ENCODE peak calls at places on chromosomes 4 and X, in ten cellular contexts. One of them, this sample, is unnamed.

GRCh38 chr4:147855670-147856069 is 123.8 kb downstream of the ARHGAP10 start:
- DNase-seq in cardiac fibroblast: no peak
- DNase-seq in adrenal gland: no peak
- DNase-seq in mucosa of descending colon: no peak
- DNase-seq in astrocyte of the spinal cord: no peak
- DNase-seq in pancreas: no peak
- DNase-seq in HL-60: no peak
- DNase-seq in NB4: no peak
- DNase-seq in fibroblast of mammary gland: no peak
- DNase-seq in HCT116: no peak
- DNase-seq in this sample: no peak

GRCh38 chr4:126071346-126072333 is 756.9 kb downstream of the FAT4 start:
- DNase-seq in cardiac fibroblast: peak; percentile 73
- DNase-seq in adrenal gland: no peak
- DNase-seq in mucosa of descending colon: no peak
- DNase-seq in astrocyte of the spinal cord: peak; percentile 91
- DNase-seq in pancreas: peak; percentile 60
- DNase-seq in HL-60: no peak
- DNase-seq in NB4: no peak
- DNase-seq in fibroblast of mammary gland: peak; percentile 86
- DNase-seq in HCT116: no peak
- DNase-seq in this sample: no peak

GRCh38 chrX:43703211-43703791 is 47.2 kb downstream of the MAOA start:
- DNase-seq in cardiac fibroblast: peak; percentile 83
- DNase-seq in adrenal gland: no peak
- DNase-seq in mucosa of descending colon: no peak
- DNase-seq in astrocyte of the spinal cord: peak; percentile 68
- DNase-seq in pancreas: no peak
- DNase-seq in HL-60: no peak
- DNase-seq in NB4: no peak
- DNase-seq in fibroblast of mammary gland: peak; percentile 45
- DNase-seq in HCT116: no peak
- DNase-seq in this sample: no peak

GRCh38 chrX:150913511-150913910 is 15.0 kb upstream of the CD99L2 start:
- DNase-seq in cardiac fibroblast: peak; percentile 61
- DNase-seq in adrenal gland: no peak
- DNase-seq in mucosa of descending colon: no peak
- DNase-seq in astrocyte of the spinal cord: peak; percentile 14
- DNase-seq in pancreas: no peak
- DNase-seq in HL-60: no peak
- DNase-seq in NB4: peak; percentile 68
- DNase-seq in fibroblast of mammary gland: peak; percentile 75
- DNase-seq in HCT116: no peak
- DNase-seq in this sample: no peak

GRCh38 chr4:130563891-130564418 is 1468.0 kb downstream of the C4orf33 start:
- DNase-seq in cardiac fibroblast: no peak
- DNase-seq in adrenal gland: no peak
- DNase-seq in mucosa of descending colon: no peak
- DNase-seq in astrocyte of the spinal cord: no peak
- DNase-seq in pancreas: no peak
- DNase-seq in HL-60: no peak
- DNase-seq in NB4: no peak
- DNase-seq in fibroblast of mammary gland: no peak
- DNase-seq in HCT116: no peak
- DNase-seq in this sample: no peak

GRCh38 chr4:174037631-174038030 is 245.8 kb downstream of the FBXO8 start:
- DNase-seq in cardiac fibroblast: no peak
- DNase-seq in adrenal gland: no peak
- DNase-seq in mucosa of descending colon: no peak
- DNase-seq in astrocyte of the spinal cord: no peak
- DNase-seq in pancreas: no peak
- DNase-seq in HL-60: no peak
- DNase-seq in NB4: no peak
- DNase-seq in fibroblast of mammary gland: no peak
- DNase-seq in HCT116: no peak
- DNase-seq in this sample: no peak

GRCh38 chrX:13142891-13143290 is 98.5 kb upstream of the FAM9C start:
- DNase-seq in cardiac fibroblast: no peak
- DNase-seq in adrenal gland: no peak
- DNase-seq in mucosa of descending colon: peak; percentile 67
- DNase-seq in astrocyte of the spinal cord: no peak
- DNase-seq in pancreas: peak; percentile 55
- DNase-seq in HL-60: no peak
- DNase-seq in NB4: peak; percentile 94
- DNase-seq in fibroblast of mammary gland: no peak
- DNase-seq in HCT116: no peak
- DNase-seq in this sample: no peak

GRCh38 chr4:48341776-48342558 is 638 bp downstream of the SLAIN2 start:
- DNase-seq in cardiac fibroblast: peak; percentile 49
- DNase-seq in adrenal gland: peak; percentile 61
- DNase-seq in mucosa of descending colon: peak; percentile 77
- DNase-seq in astrocyte of the spinal cord: peak; percentile 36
- DNase-seq in pancreas: peak; percentile 59
- DNase-seq in HL-60: no peak
- DNase-seq in NB4: peak; percentile 81
- DNase-seq in fibroblast of mammary gland: no peak
- DNase-seq in HCT116: no peak
- DNase-seq in this sample: no peak

GRCh38 chrX:10387011-10387410 is 230.2 kb downstream of the CLCN4 start:
- DNase-seq in cardiac fibroblast: no peak
- DNase-seq in adrenal gland: no peak
- DNase-seq in mucosa of descending colon: no peak
- DNase-seq in astrocyte of the spinal cord: no peak
- DNase-seq in pancreas: no peak
- DNase-seq in HL-60: no peak
- DNase-seq in NB4: no peak
- DNase-seq in fibroblast of mammary gland: peak; percentile 52
- DNase-seq in HCT116: no peak
- DNase-seq in this sample: no peak

GRCh38 chr4:86653237-86653865 is 59.2 kb downstream of the PTPN13 start:
- DNase-seq in cardiac fibroblast: no peak
- DNase-seq in adrenal gland: no peak
- DNase-seq in mucosa of descending colon: no peak
- DNase-seq in astrocyte of the spinal cord: no peak
- DNase-seq in pancreas: no peak
- DNase-seq in HL-60: no peak
- DNase-seq in NB4: peak; percentile 8
- DNase-seq in fibroblast of mammary gland: no peak
- DNase-seq in HCT116: peak; percentile 6
- DNase-seq in this sample: no peak
- TF ChIP-seq CTCF in cardiac fibroblast: peak; percentile 54
- TF ChIP-seq CTCF in adrenal gland: no peak
- TF ChIP-seq CTCF in mucosa of descending colon: no peak
- TF ChIP-seq CTCF in astrocyte of the spinal cord: peak; percentile 31
- TF ChIP-seq CTCF in pancreas: no peak
- TF ChIP-seq CTCF in HL-60: peak; percentile 30
- TF ChIP-seq CTCF in NB4: peak; percentile 38
- TF ChIP-seq CTCF in fibroblast of mammary gland: peak; percentile 41
- TF ChIP-seq CTCF in HCT116: peak; percentile 22
- TF ChIP-seq CTCF in this sample: peak; percentile 71

GRCh38 chr4:23458061-23458460 is 431.8 kb downstream of the PPARGC1A start:
- DNase-seq in cardiac fibroblast: no peak
- DNase-seq in adrenal gland: no peak
- DNase-seq in mucosa of descending colon: no peak
- DNase-seq in astrocyte of the spinal cord: no peak
- DNase-seq in pancreas: no peak
- DNase-seq in HL-60: no peak
- DNase-seq in NB4: no peak
- DNase-seq in fibroblast of mammary gland: no peak
- DNase-seq in HCT116: no peak
- DNase-seq in this sample: no peak

GRCh38 chr4:23463071-23463470 is 426.8 kb downstream of the PPARGC1A start:
- DNase-seq in cardiac fibroblast: no peak
- DNase-seq in adrenal gland: no peak
- DNase-seq in mucosa of descending colon: no peak
- DNase-seq in astrocyte of the spinal cord: no peak
- DNase-seq in pancreas: no peak
- DNase-seq in HL-60: no peak
- DNase-seq in NB4: no peak
- DNase-seq in fibroblast of mammary gland: no peak
- DNase-seq in HCT116: no peak
- DNase-seq in this sample: no peak
- TF ChIP-seq CTCF in cardiac fibroblast: no peak
- TF ChIP-seq CTCF in adrenal gland: no peak
- TF ChIP-seq CTCF in mucosa of descending colon: no peak
- TF ChIP-seq CTCF in astrocyte of the spinal cord: no peak
- TF ChIP-seq CTCF in pancreas: no peak
- TF ChIP-seq CTCF in HL-60: no peak
- TF ChIP-seq CTCF in NB4: no peak
- TF ChIP-seq CTCF in fibroblast of mammary gland: no peak
- TF ChIP-seq CTCF in HCT116: no peak
- TF ChIP-seq CTCF in this sample: no peak

DNA sequence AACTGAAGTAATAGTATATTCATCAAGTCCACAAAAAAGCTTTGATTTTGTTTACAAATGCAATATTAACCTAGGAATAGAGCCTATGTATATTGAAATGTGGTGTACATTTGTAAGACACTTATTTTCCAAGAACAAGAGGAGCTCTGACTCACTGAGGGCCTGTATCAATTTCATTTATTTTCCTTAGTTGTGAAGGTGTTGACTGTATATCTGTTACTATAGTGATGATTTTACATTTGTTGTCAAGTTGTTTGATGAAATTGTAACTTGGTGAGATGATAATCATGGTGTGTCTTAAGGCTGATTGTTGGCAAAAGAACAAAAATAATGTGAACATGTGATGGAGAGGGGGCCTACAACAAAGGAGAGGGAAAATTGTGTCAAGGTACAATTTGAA is 274.9 kb upstream of the TEX13A start:
- DNase-seq in cardiac fibroblast: peak; percentile 2
- DNase-seq in adrenal gland: no peak
- DNase-seq in mucosa of descending colon: no peak
- DNase-seq in astrocyte of the spinal cord: no peak
- DNase-seq in pancreas: no peak
- DNase-seq in HL-60: no peak
- DNase-seq in NB4: no peak
- DNase-seq in fibroblast of mammary gland: peak; percentile 13
- DNase-seq in HCT116: no peak
- DNase-seq in this sample: no peak
- TF ChIP-seq CTCF in cardiac fibroblast: no peak
- TF ChIP-seq CTCF in adrenal gland: no peak
- TF ChIP-seq CTCF in mucosa of descending colon: no peak
- TF ChIP-seq CTCF in astrocyte of the spinal cord: no peak
- TF ChIP-seq CTCF in pancreas: no peak
- TF ChIP-seq CTCF in HL-60: no peak
- TF ChIP-seq CTCF in NB4: no peak
- TF ChIP-seq CTCF in fibroblast of mammary gland: no peak
- TF ChIP-seq CTCF in HCT116: no peak
- TF ChIP-seq CTCF in this sample: no peak

DNA sequence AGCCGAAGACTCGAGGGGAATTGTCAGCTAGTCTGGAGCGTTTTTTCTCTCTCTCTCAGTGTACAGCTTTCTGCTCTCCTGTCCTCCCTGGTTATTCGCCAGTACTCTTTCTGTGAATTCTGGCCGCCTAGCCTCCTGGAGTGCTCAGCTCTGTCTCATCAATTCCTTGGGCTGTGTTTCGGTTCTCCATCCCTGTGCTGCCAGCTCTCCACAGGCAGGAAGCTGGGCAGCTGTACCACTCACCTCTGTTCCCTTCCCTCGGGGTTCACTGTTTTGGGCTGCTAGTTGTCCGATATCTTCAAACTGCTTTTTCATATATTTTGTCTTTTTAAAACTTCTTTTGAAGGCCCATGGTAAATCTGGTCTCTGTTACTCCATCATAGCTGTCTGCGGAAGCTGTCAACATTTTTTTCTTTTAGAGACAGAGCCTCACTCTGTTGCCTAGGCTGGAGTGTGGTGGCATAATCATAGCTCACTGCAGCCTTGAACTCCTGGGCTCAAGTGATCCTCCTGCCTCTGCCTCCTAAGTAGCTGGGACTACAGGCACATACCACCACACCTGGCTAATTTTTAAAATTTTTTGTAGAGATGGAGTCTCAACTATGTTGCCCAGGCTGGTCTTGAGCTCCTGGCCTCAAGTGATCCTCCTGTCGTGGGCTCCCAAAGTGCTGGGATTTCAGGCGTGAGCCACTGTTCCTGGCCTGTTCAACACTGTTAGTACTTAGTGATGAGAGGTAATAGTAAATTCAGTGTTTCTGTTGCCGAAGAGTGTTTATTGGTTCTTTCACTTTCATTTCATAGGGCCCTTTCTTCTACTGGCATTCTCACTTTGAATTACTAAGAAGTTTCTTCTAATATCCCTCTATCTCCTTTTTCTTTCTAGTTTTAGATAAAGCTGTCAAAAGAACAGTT is 18.6 kb downstream of the ZCCHC4 start:
- DNase-seq in cardiac fibroblast: peak; percentile 20
- DNase-seq in adrenal gland: no peak
- DNase-seq in mucosa of descending colon: no peak
- DNase-seq in astrocyte of the spinal cord: no peak
- DNase-seq in pancreas: no peak
- DNase-seq in HL-60: no peak
- DNase-seq in NB4: no peak
- DNase-seq in fibroblast of mammary gland: no peak
- DNase-seq in HCT116: no peak
- DNase-seq in this sample: no peak
- TF ChIP-seq CTCF in cardiac fibroblast: no peak
- TF ChIP-seq CTCF in adrenal gland: no peak
- TF ChIP-seq CTCF in mucosa of descending colon: no peak
- TF ChIP-seq CTCF in astrocyte of the spinal cord: no peak
- TF ChIP-seq CTCF in pancreas: no peak
- TF ChIP-seq CTCF in HL-60: no peak
- TF ChIP-seq CTCF in NB4: no peak
- TF ChIP-seq CTCF in fibroblast of mammary gland: no peak
- TF ChIP-seq CTCF in HCT116: no peak
- TF ChIP-seq CTCF in this sample: no peak

GRCh38 chr4:140861359-140862181 is 105.4 kb upstream of the TBC1D9 start:
- DNase-seq in cardiac fibroblast: peak; percentile 91
- DNase-seq in adrenal gland: peak; percentile 75
- DNase-seq in mucosa of descending colon: no peak
- DNase-seq in astrocyte of the spinal cord: peak; percentile 91
- DNase-seq in pancreas: peak; percentile 47
- DNase-seq in HL-60: peak; percentile 28
- DNase-seq in NB4: peak; percentile 73
- DNase-seq in fibroblast of mammary gland: peak; percentile 87
- DNase-seq in HCT116: peak; percentile 74
- DNase-seq in this sample: peak; percentile 59
- TF ChIP-seq CTCF in cardiac fibroblast: peak; percentile 64
- TF ChIP-seq CTCF in adrenal gland: peak; percentile 90
- TF ChIP-seq CTCF in mucosa of descending colon: peak; percentile 35
- TF ChIP-seq CTCF in astrocyte of the spinal cord: peak; percentile 68
- TF ChIP-seq CTCF in pancreas: peak; percentile 54
- TF ChIP-seq CTCF in HL-60: peak; percentile 85
- TF ChIP-seq CTCF in NB4: peak; percentile 61
- TF ChIP-seq CTCF in fibroblast of mammary gland: peak; percentile 81
- TF ChIP-seq CTCF in HCT116: peak; percentile 70
- TF ChIP-seq CTCF in this sample: peak; percentile 66

This sample was measured in GM12864.